ENCODE peak calls at places on chromosomes 1 and 21, in seven cellular contexts. K, V, O, B, F, A and D are unnamed samples.

GRCh38 chr1:107964397-107965111 is 426 bp downstream of the VAV3 start:
- DNase-seq in K (peak; percentile 61), V (no peak), O (no peak), B (no peak), F (peak; percentile 43), A (peak; percentile 47), D (no peak)

GRCh38 chr1:53470155-53470554 is 11.0 kb downstream of the DMRTB1 start:
- DNase-seq in K (peak; percentile 34), V (peak; percentile 97), O (no peak), B (peak; percentile 70), F (no peak), A (peak; percentile 83), D (no peak)

GRCh38 chr1:15684042-15684461 is at the start of gene PLEKHM2:
- DNase-seq in K (no peak), V (peak; percentile 25), O (no peak), B (no peak), F (peak; percentile 55), A (peak; percentile 76), D (peak; percentile 18)

GRCh38 chr1:23210351-23210785 is 6.9 kb downstream of the HTR1D start:
- DNase-seq in K (peak; percentile 82), V (no peak), O (no peak), B (no peak), F (no peak), A (no peak), D (no peak)

GRCh38 chr21:42421018-42421793 is 17.5 kb downstream of the UBASH3A start:
- DNase-seq in K (no peak), V (no peak), O (no peak), B (no peak), F (peak; percentile 56), A (no peak), D (no peak)

GRCh38 chr1:15188678-15189077 is 35.1 kb downstream of the TMEM51 start:
- DNase-seq in K (no peak), V (no peak), O (no peak), B (no peak), F (no peak), A (no peak), D (no peak)

GRCh38 chr1:232386721-232387510 is 243.0 kb downstream of the SIPA1L2 start:
- DNase-seq in K (no peak), V (no peak), O (no peak), B (no peak), F (no peak), A (no peak), D (no peak)

GRCh38 chr1:154351363-154352068 is 26.2 kb downstream of the ATP8B2 start:
- DNase-seq in K (no peak), V (no peak), O (no peak), B (no peak), F (no peak), A (no peak), D (no peak)

GRCh38 chr1:19352839-19353238 is 40.7 kb downstream of the SLC66A1 start:
- DNase-seq in K (no peak), V (no peak), O (no peak), B (no peak), F (no peak), A (no peak), D (no peak)